ENCODE peak calls at places on chromosomes 13 and 19, in four cellular contexts. A, N, V and R are unnamed samples.

GRCh38 chr13:46492946-46493345 is 60.0 kb upstream of the LRCH1 start:
- DNase-seq in A (no peak), N (no peak), V (peak; percentile 12), R (no peak)

GRCh38 chr19:29401712-29402421 is 123.9 kb upstream of the VSTM2B start:
- DNase-seq in A (no peak), N (no peak), V (no peak), R (no peak)

GRCh38 chr13:79621902-79622301 is 140.9 kb downstream of the NDFIP2 start:
- DNase-seq in A (no peak), N (no peak), V (no peak), R (no peak)

GRCh38 chr19:45817725-45818301 is 2.7 kb upstream of the RSPH6A start:
- DNase-seq in A (no peak), N (no peak), V (no peak), R (no peak)

GRCh38 chr19:7104783-7105447 is 35.4 kb downstream of the ZNF557 start:
- DNase-seq in A (no peak), N (no peak), V (no peak), R (no peak)

GRCh38 chr13:25847145-25847544 is 204.7 kb downstream of the SHISA2 start:
- DNase-seq in A (no peak), N (no peak), V (no peak), R (no peak)

GRCh38 chr19:17183271-17183757 is 31.8 kb upstream of the USE1 start:
- DNase-seq in A (no peak), N (no peak), V (no peak), R (no peak)

GRCh38 chr13:97726664-97727235 is 226.7 kb upstream of the IPO5 start:
- DNase-seq in A (no peak), N (no peak), V (no peak), R (no peak)

GRCh38 chr19:35143231-35143715 is at the start of gene FXYD7:
- DNase-seq in A (no peak), N (no peak), V (no peak), R (no peak)

GRCh38 chr13:113060557-113061270 is 44.9 kb upstream of the F7 start:
- DNase-seq in A (no peak), N (no peak), V (no peak), R (no peak)

GRCh38 chr13:41398494-41399190 is 58.7 kb upstream of the RGCC start:
- DNase-seq in A (no peak), N (no peak), V (no peak), R (no peak)

GRCh38 chr13:106357198-106357597 is 178.3 kb downstream of the EFNB2 start:
- DNase-seq in A (no peak), N (no peak), V (no peak), R (no peak)

GRCh38 chr19:53102186-53102585 is 1.0 kb downstream of the ZNF160 start:
- DNase-seq in A (no peak), N (no peak), V (no peak), R (no peak)

GRCh38 chr19:44908836-44909201 is 3.2 kb downstream of the APOE start:
- DNase-seq in A (no peak), N (no peak), V (no peak), R (no peak)

GRCh38 chr13:41213316-41213715 is 18.9 kb upstream of the KBTBD7 start:
- DNase-seq in A (no peak), N (no peak), V (no peak), R (no peak)

GRCh38 chr19:397941-398706 is 10.8 kb downstream of the C2CD4C start:
- DNase-seq in A (peak; percentile 29), N (no peak), V (no peak), R (no peak)

GRCh38 chr19:33675501-33676124 is 53.9 kb downstream of the CHST8 start:
- DNase-seq in A (no peak), N (peak; percentile 20), V (no peak), R (no peak)

GRCh38 chr13:44715287-44716224 is 139.4 kb upstream of the TSC22D1 start:
- DNase-seq in A (no peak), N (no peak), V (no peak), R (no peak)
- TF ChIP-seq POLR2A in A (no peak), N (no peak), V (no peak), R (no peak)

DNA sequence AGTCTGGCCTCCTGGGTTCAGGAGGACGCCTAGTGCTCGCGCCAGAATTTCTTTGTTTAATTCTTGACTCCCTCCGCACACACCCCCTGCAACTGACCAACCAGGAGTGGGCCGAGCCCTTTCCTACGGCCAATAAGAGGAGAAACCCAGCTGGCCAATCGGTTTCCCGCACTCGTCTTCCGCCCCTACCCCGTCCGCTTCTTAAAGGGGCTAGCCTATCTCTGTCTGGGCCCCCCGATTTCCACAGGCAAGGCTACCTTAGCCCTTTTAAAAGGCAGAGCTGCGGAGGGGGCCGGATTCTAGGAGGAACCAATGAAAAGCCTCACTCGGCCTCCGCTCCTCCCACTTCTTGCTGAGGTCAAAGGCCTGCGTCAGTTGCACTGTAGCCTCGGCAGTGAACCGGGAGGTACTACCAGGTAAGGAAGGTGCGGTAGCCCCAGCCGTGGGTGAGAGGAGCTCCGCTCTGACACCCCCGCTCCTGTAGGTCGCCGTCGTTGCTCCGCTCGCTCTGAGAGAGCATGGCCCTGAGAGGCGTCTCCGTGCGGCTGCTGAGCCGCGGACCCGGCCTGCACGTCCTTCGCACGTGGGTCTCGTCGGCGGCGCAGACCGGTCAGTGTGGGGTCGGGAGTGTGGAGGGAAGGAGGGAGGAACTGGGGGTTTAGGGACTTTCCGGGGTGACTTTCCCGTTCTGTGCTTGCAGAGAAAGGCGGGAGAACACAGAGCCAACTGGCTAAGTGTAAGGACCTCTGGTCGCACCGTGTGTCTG is at the start of gene GCDH:
- DNase-seq in A (peak; percentile 97), N (peak; percentile 98), V (peak; percentile 98), R (peak; percentile 98)
- TF ChIP-seq POLR2A in A (peak; percentile 92), N (no peak), V (peak; percentile 49), R (peak; percentile 76)

DNA sequence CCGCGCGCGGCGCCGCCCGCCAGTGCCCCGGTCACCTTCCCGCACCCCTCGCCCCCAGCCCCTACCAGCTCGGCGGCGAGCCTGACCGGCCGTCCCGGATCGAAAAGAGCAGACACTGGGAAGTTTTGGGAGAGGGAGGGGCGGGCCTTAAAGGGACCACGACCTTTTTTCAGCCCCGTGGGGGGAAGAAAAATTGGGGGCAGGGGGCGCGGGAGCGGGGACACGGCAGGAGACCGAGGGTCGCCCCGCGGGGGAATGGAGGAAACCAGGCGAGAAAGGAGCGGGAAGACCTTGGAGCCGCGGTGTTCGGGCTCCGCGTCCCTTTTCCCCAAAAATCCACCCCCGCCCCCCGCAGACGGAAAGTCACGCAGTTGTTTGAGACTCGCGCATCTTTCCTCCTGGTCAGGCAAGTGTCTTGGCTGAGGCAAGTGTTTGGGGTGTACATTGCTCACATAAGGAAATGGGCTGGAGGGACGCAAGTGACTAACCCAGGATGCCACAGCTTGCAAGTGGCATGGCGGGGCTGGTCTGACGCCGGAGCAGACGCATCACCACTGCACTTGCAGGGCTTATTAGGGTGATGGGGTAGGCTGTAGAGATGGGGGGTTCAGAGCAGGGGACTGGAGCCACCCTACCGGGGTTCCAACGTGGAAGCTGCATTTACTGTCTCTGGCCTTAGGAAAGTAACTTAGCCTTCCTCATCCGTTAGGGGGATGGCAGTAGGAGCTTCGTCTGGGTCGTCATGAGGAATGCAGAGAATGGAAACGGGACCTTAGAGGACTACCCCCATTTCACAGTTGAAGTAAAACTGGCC is 2.7 kb upstream of the HNRNPL start:
- DNase-seq in A (peak; percentile 74), N (peak; percentile 56), V (peak; percentile 73), R (peak; percentile 66)
- TF ChIP-seq POLR2A in A (peak; percentile 40), N (no peak), V (no peak), R (peak; percentile 54)

GRCh38 chr19:18317998-18318800 is 4.7 kb downstream of the LSM4 start:
- DNase-seq in A (peak; percentile 76), N (peak; percentile 60), V (peak; percentile 59), R (no peak)
- TF ChIP-seq POLR2A in A (peak; percentile 39), N (no peak), V (no peak), R (no peak)

DNA sequence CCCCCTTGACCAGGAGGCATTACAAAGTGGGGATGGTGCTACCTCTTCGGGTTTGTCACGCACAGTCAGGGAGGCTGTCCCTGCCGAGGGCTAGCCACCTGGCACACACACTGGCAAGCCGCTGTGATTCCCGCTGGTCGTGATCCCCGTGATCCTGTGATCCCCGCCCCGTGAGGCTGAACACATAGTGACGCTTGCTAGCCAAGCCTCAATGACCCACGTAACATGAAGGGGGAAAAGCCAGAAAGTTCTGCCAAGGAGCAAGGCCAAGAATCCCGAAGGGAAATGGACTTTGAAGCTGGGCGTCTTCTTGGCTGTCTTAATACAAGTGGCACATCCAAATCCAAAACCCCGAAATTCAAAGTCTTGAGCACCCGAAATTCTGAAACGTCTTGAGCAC is 13.7 kb downstream of the LDLR start:
- DNase-seq in A (peak; percentile 59), N (peak; percentile 49), V (no peak), R (no peak)
- TF ChIP-seq POLR2A in A (no peak), N (no peak), V (no peak), R (no peak)